ENCODE peak calls at places on chromosomes 3 and 15, in ten cellular contexts. K is psoas muscle, M is upper lobe of right lung, Q is stomach, S is ascending aorta, N is ovary, C is cardiac muscle cell, Z is body of pancreas, F is thoracic aorta, L is mucosa of descending colon. B is an unnamed sample. For H3K4me1, the result is how much of the 10 kb centered on the place peaks cover.

GRCh38 chr3:175266993-175267960 is 408.1 kb downstream of the NAALADL2 start:
- DNase-seq in L (no peak), C (no peak), N (no peak), M (no peak), Z (no peak), S (no peak), K (no peak), F (no peak), Q (no peak), B (no peak)

GRCh38 chr3:149085828-149086231 is 503 bp downstream of the HLTF start:
- DNase-seq in K (no peak), L (no peak), S (no peak), N (no peak), M (no peak), C (no peak), F (no peak), Z (no peak), Q (no peak), B (peak)

GRCh38 chr15:85730001-85730820 is 64.5 kb downstream of the KLHL25 start:
- DNase-seq in S (no peak), K (no peak), Z (no peak), F (no peak), L (no peak), N (no peak), M (no peak), C (peak), Q (no peak), B (peak)

GRCh38 chr3:45968149-45968548 is 24.9 kb downstream of the CXCR6 start:
- DNase-seq in C (no peak), Q (peak), L (no peak), K (no peak), S (no peak), Z (no peak), M (no peak), F (no peak), N (no peak), B (no peak)

GRCh38 chr3:188553569-188553968 is 399.6 kb downstream of the LPP start:
- DNase-seq in F (no peak), Z (no peak), Q (no peak), S (no peak), M (no peak), N (no peak), K (no peak), L (no peak), C (no peak), B (no peak)

GRCh38 chr15:37134699-37135131 is 34.4 kb upstream of the MEIS2 start:
- DNase-seq in N (no peak), M (no peak), C (peak), Z (peak), L (no peak), S (no peak), Q (no peak), K (no peak), F (no peak), B (no peak)

GRCh38 chr15:50450678-50451077 is 26.5 kb downstream of the USP8 start:
- DNase-seq in C (no peak), S (no peak), K (no peak), Z (no peak), Q (no peak), N (no peak), F (no peak), M (no peak), L (no peak), B (no peak)

GRCh38 chr3:185807455-185808068 is 17.3 kb downstream of the IGF2BP2 start:
- DNase-seq in S (no peak), K (no peak), N (no peak), Z (no peak), M (no peak), F (no peak), L (no peak), C (no peak), Q (no peak), B (no peak)

GRCh38 chr3:21506061-21506460 is 244.9 kb downstream of the ZNF385D start:
- DNase-seq in Q (no peak), K (no peak), C (no peak), S (no peak), Z (no peak), F (no peak), M (no peak), L (no peak), N (no peak), B (no peak)

GRCh38 chr15:52718551-52718950 is 39.4 kb upstream of the ATOSA start:
- DNase-seq in C (no peak), N (no peak), M (no peak), S (no peak), Z (no peak), K (no peak), L (no peak), Q (no peak), F (no peak), B (no peak)

GRCh38 chr3:76044601-76045600 is 259.6 kb upstream of the ZNF717 start:
- DNase-seq in M (no peak), Q (peak), Z (peak), N (no peak), C (peak), K (no peak), S (no peak), F (no peak), L (no peak), B (peak)

GRCh38 chr15:43242616-43243015 is 21.8 kb upstream of the EPB42 start:
- DNase-seq in C (no peak), M (no peak), Z (no peak), N (no peak), L (no peak), F (no peak), S (no peak), Q (no peak), K (no peak), B (no peak)

GRCh38 chr3:119810018-119810435 is 28.1 kb downstream of the NR1I2 start:
- DNase-seq in K (peak), S (no peak), C (peak), L (peak), N (peak), F (no peak), M (peak), Q (peak), Z (peak), B (no peak)

GRCh38 chr15:38389924-38390542 is 63.9 kb upstream of the FAM98B start:
- DNase-seq in Z (peak), K (peak), L (no peak), C (peak), F (peak), N (peak), Q (peak), S (no peak), M (peak), B (peak)

GRCh38 chr15:62119224-62119925 is 45.7 kb downstream of the C2CD4B start:
- DNase-seq in Z (peak), C (no peak), K (no peak), S (no peak), F (no peak), L (no peak), N (no peak), Q (no peak), M (no peak), B (no peak)
- H3K4me3 ChIP-seq in Z (no peak), C (no peak), K (peak), S (peak), F (peak), L (no peak), N (no peak), Q (no peak), M (peak), B (no peak)

GRCh38 chr15:70491641-70492040 is 271.7 kb downstream of the UACA start:
- DNase-seq in K (no peak), S (no peak), N (no peak), M (no peak), F (no peak), C (no peak), L (no peak), Q (no peak), Z (no peak), B (no peak)
- H3K4me1 ChIP-seq in K (under half), S (under half), N (under half), M (under half), F (under half), C (under half), L (under half), Q (under half), Z (under half), B (under half)

DNA sequence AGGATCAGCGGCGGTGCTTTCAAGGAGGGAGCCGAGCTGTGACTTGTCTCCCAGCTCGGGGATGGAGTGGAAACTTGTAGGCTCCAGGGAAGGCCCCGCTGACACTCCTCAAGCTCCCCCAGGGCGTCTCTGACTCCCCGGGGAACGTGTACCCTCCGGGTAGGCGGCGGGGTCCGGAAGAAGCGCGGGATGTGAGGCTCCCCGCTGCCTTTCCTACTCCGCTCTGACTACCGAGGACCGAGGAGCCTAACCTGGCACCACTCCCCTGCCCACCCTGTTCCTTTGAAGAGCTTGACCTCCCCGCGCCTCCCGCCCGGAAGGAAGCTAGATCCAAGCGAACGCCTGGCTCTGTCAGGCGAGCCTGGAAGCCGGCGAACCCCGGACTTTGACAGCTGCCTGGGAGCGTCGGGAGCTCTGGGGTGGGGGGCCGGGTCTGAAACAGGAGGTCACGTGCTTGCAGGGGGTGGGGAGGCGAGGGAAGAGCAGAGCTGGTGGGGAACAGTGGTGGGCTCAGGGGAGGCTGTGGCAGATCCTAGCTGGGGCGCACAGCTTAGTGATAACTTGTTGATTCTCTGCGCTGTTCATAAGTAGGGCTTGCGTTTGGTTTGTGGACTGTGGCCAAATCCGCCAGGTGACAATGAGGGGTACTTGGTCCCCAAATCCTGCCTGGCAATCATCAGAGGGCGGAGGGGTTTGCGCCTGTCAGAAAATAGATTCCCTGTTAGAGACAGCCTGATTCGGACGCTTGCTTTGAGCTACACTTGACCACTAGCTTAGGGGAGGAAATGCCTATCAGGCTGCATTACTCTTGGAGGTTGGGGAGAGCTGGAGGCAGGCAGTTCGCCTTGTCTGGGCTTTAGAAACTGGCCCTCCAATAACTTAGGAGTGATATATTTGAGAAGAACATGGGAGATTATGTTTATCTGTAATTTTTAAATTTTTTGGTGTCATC is 1.2 kb downstream of the CLSTN2 start:
- DNase-seq in L (peak), M (peak), Q (peak), Z (peak), S (no peak), C (peak), N (peak), K (peak), F (no peak), B (peak)
- H3K4me3 ChIP-seq in L (no peak), M (peak), Q (peak), Z (no peak), S (peak), C (peak), N (peak), K (peak), F (peak), B (peak)

GRCh38 chr3:37907906-37908305 is 46.2 kb downstream of the CTDSPL start:
- DNase-seq in Z (no peak), F (no peak), K (no peak), C (no peak), S (no peak), Q (no peak), M (no peak), N (no peak), L (no peak), B (no peak)
- H3K4me1 ChIP-seq in Z (under half), F (under half), K (under half), C (under half), S (under half), Q (under half), M (half or more), N (under half), L (under half), B (under half)

GRCh38 chr3:52046914-52047239 is 9.5 kb downstream of the DUSP7 start:
- DNase-seq in K (no peak), F (no peak), L (no peak), N (no peak), C (no peak), Q (no peak), S (no peak), M (no peak), Z (no peak), B (no peak)

GRCh38 chr3:52047295-52047960 is 8.9 kb downstream of the DUSP7 start:
- DNase-seq in M (peak), F (no peak), S (no peak), Z (no peak), L (no peak), K (no peak), N (no peak), C (no peak), Q (peak), B (no peak)

GRCh38 chr3:52044869-52045616 is 11.3 kb downstream of the DUSP7 start:
- DNase-seq in C (no peak), K (no peak), M (no peak), Q (no peak), N (no peak), L (no peak), S (no peak), Z (no peak), F (no peak), B (no peak)

GRCh38 chr3:52043750-52044149 is 12.6 kb downstream of the DUSP7 start:
- DNase-seq in M (no peak), Q (no peak), C (no peak), N (no peak), S (no peak), F (no peak), K (no peak), Z (no peak), L (no peak), B (no peak)

GRCh38 chr3:52046186-52046913 is 10.0 kb downstream of the DUSP7 start:
- DNase-seq in L (no peak), C (no peak), S (peak), K (peak), F (peak), Q (no peak), N (no peak), Z (no peak), M (no peak), B (no peak)
- H3K4me3 ChIP-seq in L (no peak), C (no peak), S (no peak), K (no peak), F (peak), Q (no peak), N (no peak), Z (no peak), M (no peak), B (no peak)

DNA sequence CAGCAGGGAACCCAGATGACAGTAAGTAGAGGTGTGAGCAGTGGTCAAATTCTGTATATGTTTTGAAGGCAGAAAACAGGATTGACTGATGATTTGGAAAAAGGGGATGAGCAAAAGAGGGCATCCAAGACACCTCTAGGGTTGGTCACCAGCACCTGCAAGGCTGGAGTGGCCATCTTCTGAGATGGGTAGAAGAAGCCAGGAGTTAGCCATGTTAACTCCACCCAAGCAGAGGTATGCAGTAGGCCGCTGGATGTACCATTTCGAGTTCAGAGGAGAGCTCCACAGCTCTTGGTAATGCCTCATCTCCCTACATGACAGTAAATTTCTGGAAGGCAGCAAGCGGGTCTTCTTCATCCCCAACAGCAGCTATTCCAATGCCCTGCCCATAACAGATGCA is 7.0 kb downstream of the RFTN1 start:
- DNase-seq in M (no peak), C (no peak), N (no peak), L (no peak), F (no peak), Z (no peak), S (no peak), K (no peak), Q (no peak), B (no peak)
- H3K4me1 ChIP-seq in M (under half), C (half or more), N (under half), L (under half), F (under half), Z (under half), S (under half), K (under half), Q (under half), B (under half)

GRCh38 chr3:137772231-137772617 is 8.1 kb downstream of the SOX14 start:
- DNase-seq in C (no peak), L (no peak), F (no peak), Q (no peak), M (no peak), N (no peak), S (no peak), K (no peak), Z (no peak), B (no peak)
- H3K4me3 ChIP-seq in C (no peak), L (no peak), F (peak), Q (no peak), M (no peak), N (no peak), S (no peak), K (peak), Z (no peak), B (no peak)